ENCODE peak calls at places on chromosome 17, in five cellular contexts. One of them, this sample, is unnamed.

GRCh38 chr17:46884552-46884951 is 33.2 kb downstream of the WNT9B start:
- DNase-seq in testis: no peak
- DNase-seq in amniotic stem cell: no peak
- DNase-seq in progenitor cell of endocrine pancreas: no peak
- DNase-seq in tibial artery: no peak
- DNase-seq in this sample: no peak

GRCh38 chr17:17388657-17389496 is 85.7 kb downstream of the NT5M start:
- DNase-seq in testis: no peak
- DNase-seq in amniotic stem cell: no peak
- DNase-seq in tibial artery: no peak
- DNase-seq in progenitor cell of endocrine pancreas: no peak
- DNase-seq in this sample: no peak

GRCh38 chr17:78956254-78956653 is 23.5 kb downstream of the LGALS3BP start:
- DNase-seq in progenitor cell of endocrine pancreas: no peak
- DNase-seq in amniotic stem cell: no peak
- DNase-seq in testis: no peak
- DNase-seq in tibial artery: no peak
- DNase-seq in this sample: no peak

GRCh38 chr17:63937920-63938319 is 5.8 kb upstream of the CD79B start:
- DNase-seq in progenitor cell of endocrine pancreas: no peak
- DNase-seq in amniotic stem cell: no peak
- DNase-seq in testis: no peak
- DNase-seq in tibial artery: no peak
- DNase-seq in this sample: no peak

GRCh38 chr17:48804936-48805411 is 12.1 kb downstream of the TTLL6 start:
- DNase-seq in progenitor cell of endocrine pancreas: peak
- DNase-seq in amniotic stem cell: no peak
- DNase-seq in testis: peak
- DNase-seq in tibial artery: peak
- DNase-seq in this sample: peak

GRCh38 chr17:13594762-13595697 is 6.7 kb downstream of the HS3ST3A1 start:
- DNase-seq in progenitor cell of endocrine pancreas: peak
- DNase-seq in tibial artery: peak
- DNase-seq in testis: peak
- DNase-seq in amniotic stem cell: peak
- DNase-seq in this sample: peak

GRCh38 chr17:45320349-45320930 is 3.6 kb upstream of the MAP3K14 start:
- DNase-seq in tibial artery: no peak
- DNase-seq in progenitor cell of endocrine pancreas: no peak
- DNase-seq in testis: no peak
- DNase-seq in amniotic stem cell: no peak
- DNase-seq in this sample: no peak

GRCh38 chr17:58156839-58157803 is 8.9 kb downstream of the OR4D1 start:
- DNase-seq in testis: peak
- DNase-seq in progenitor cell of endocrine pancreas: no peak
- DNase-seq in tibial artery: no peak
- DNase-seq in amniotic stem cell: no peak
- DNase-seq in this sample: peak

GRCh38 chr17:17994271-17994670 is 21.6 kb downstream of the DRC3 start:
- DNase-seq in amniotic stem cell: no peak
- DNase-seq in progenitor cell of endocrine pancreas: no peak
- DNase-seq in testis: peak
- DNase-seq in tibial artery: no peak
- DNase-seq in this sample: no peak

GRCh38 chr17:81294512-81295030 is 536 bp downstream of the SLC38A10 start:
- DNase-seq in amniotic stem cell: no peak
- DNase-seq in testis: peak
- DNase-seq in progenitor cell of endocrine pancreas: no peak
- DNase-seq in tibial artery: peak
- DNase-seq in this sample: no peak

GRCh38 chr17:75031972-75032895 is 14.5 kb downstream of the ATP5PD start:
- DNase-seq in tibial artery: peak
- DNase-seq in testis: peak
- DNase-seq in progenitor cell of endocrine pancreas: no peak
- DNase-seq in amniotic stem cell: peak
- DNase-seq in this sample: no peak

GRCh38 chr17:80520810-80521209 is 23.8 kb upstream of the RPTOR start:
- DNase-seq in testis: no peak
- DNase-seq in progenitor cell of endocrine pancreas: no peak
- DNase-seq in tibial artery: no peak
- DNase-seq in amniotic stem cell: no peak
- DNase-seq in this sample: no peak

GRCh38 chr17:56966277-56966676 is 5.4 kb upstream of the COIL start:
- DNase-seq in amniotic stem cell: no peak
- DNase-seq in progenitor cell of endocrine pancreas: no peak
- DNase-seq in testis: no peak
- DNase-seq in tibial artery: no peak
- DNase-seq in this sample: no peak

GRCh38 chr17:10735251-10735650 is 5.4 kb upstream of the TMEM220 start:
- DNase-seq in amniotic stem cell: no peak
- DNase-seq in tibial artery: no peak
- DNase-seq in testis: no peak
- DNase-seq in progenitor cell of endocrine pancreas: no peak
- DNase-seq in this sample: no peak

GRCh38 chr17:31489295-31490018 is 98.0 kb downstream of the RAB11FIP4 start:
- DNase-seq in tibial artery: no peak
- DNase-seq in amniotic stem cell: no peak
- DNase-seq in progenitor cell of endocrine pancreas: peak
- DNase-seq in testis: no peak
- DNase-seq in this sample: no peak

GRCh38 chr17:73902416-73903181 is 258.4 kb upstream of the SDK2 start:
- DNase-seq in testis: no peak
- DNase-seq in amniotic stem cell: no peak
- DNase-seq in tibial artery: peak
- DNase-seq in progenitor cell of endocrine pancreas: no peak
- DNase-seq in this sample: no peak

GRCh38 chr17:68302066-68302564 is 10.8 kb downstream of the ARSG start:
- DNase-seq in progenitor cell of endocrine pancreas: no peak
- DNase-seq in testis: peak
- DNase-seq in tibial artery: no peak
- DNase-seq in amniotic stem cell: no peak
- DNase-seq in this sample: no peak

GRCh38 chr17:15377608-15378007 is 36.2 kb upstream of the TEKT3 start:
- DNase-seq in testis: no peak
- DNase-seq in tibial artery: no peak
- DNase-seq in amniotic stem cell: no peak
- DNase-seq in progenitor cell of endocrine pancreas: no peak
- DNase-seq in this sample: peak

GRCh38 chr17:9658593-9659211 is 13.4 kb downstream of the USP43 start:
- DNase-seq in testis: no peak
- DNase-seq in progenitor cell of endocrine pancreas: no peak
- DNase-seq in amniotic stem cell: no peak
- DNase-seq in tibial artery: no peak
- DNase-seq in this sample: no peak

GRCh38 chr17:70373369-70373768 is 204.0 kb downstream of the KCNJ2 start:
- DNase-seq in progenitor cell of endocrine pancreas: no peak
- DNase-seq in tibial artery: no peak
- DNase-seq in testis: no peak
- DNase-seq in amniotic stem cell: no peak
- DNase-seq in this sample: no peak

GRCh38 chr17:46124695-46125592 is 68.3 kb downstream of the KANSL1 start:
- DNase-seq in amniotic stem cell: no peak
- DNase-seq in testis: no peak
- DNase-seq in tibial artery: no peak
- DNase-seq in progenitor cell of endocrine pancreas: no peak
- DNase-seq in this sample: no peak

GRCh38 chr17:13917635-13918034 is 151.7 kb upstream of the COX10 start:
- DNase-seq in tibial artery: no peak
- DNase-seq in amniotic stem cell: no peak
- DNase-seq in testis: no peak
- DNase-seq in progenitor cell of endocrine pancreas: no peak
- DNase-seq in this sample: no peak

GRCh38 chr17:8158267-8159031 is 4.3 kb downstream of the VAMP2 start:
- DNase-seq in amniotic stem cell: peak
- DNase-seq in progenitor cell of endocrine pancreas: peak
- DNase-seq in tibial artery: peak
- DNase-seq in testis: peak
- DNase-seq in this sample: peak

GRCh38 chr17:56011406-56012131 is 141.7 kb upstream of the ANKFN1 start:
- DNase-seq in testis: no peak
- DNase-seq in tibial artery: no peak
- DNase-seq in progenitor cell of endocrine pancreas: no peak
- DNase-seq in amniotic stem cell: no peak
- DNase-seq in this sample: no peak

GRCh38 chr17:10907370-10907769 is 69.5 kb upstream of the PIRT start:
- DNase-seq in testis: no peak
- DNase-seq in progenitor cell of endocrine pancreas: no peak
- DNase-seq in tibial artery: no peak
- DNase-seq in amniotic stem cell: no peak
- DNase-seq in this sample: no peak

GRCh38 chr17:40415390-40415789 is 2.3 kb downstream of the TOP2A start:
- DNase-seq in amniotic stem cell: no peak
- DNase-seq in progenitor cell of endocrine pancreas: no peak
- DNase-seq in tibial artery: no peak
- DNase-seq in testis: no peak
- DNase-seq in this sample: no peak

This sample was measured in neuronal stem cell.